ENCODE peak calls at places on chromosomes 13 and 19, in four cellular contexts. One of them, this sample, is unnamed.

GRCh38 chr19:51094696-51095279 is 12.1 kb upstream of the KLK14 start:
- DNase-seq in CD8-positive, alpha-beta memory T cell: peak; percentile 7
- DNase-seq in sciatic nerve: no peak
- DNase-seq in naive thymus-derived CD8-positive, alpha-beta T cell: no peak
- DNase-seq in this sample: peak; percentile 5

GRCh38 chr19:55228403-55229031 is at the start of gene TMEM86B:
- DNase-seq in CD8-positive, alpha-beta memory T cell: no peak
- DNase-seq in sciatic nerve: no peak
- DNase-seq in naive thymus-derived CD8-positive, alpha-beta T cell: no peak
- DNase-seq in this sample: no peak

GRCh38 chr19:29745253-29745652 is 30.2 kb upstream of the C19orf12 start:
- DNase-seq in CD8-positive, alpha-beta memory T cell: no peak
- DNase-seq in sciatic nerve: no peak
- DNase-seq in naive thymus-derived CD8-positive, alpha-beta T cell: no peak
- DNase-seq in this sample: no peak

GRCh38 chr19:31070676-31071075 is 278.6 kb downstream of the TSHZ3 start:
- DNase-seq in CD8-positive, alpha-beta memory T cell: no peak
- DNase-seq in sciatic nerve: no peak
- DNase-seq in naive thymus-derived CD8-positive, alpha-beta T cell: no peak
- DNase-seq in this sample: no peak

GRCh38 chr19:49556412-49557398 is 23.7 kb downstream of the NOSIP start:
- DNase-seq in CD8-positive, alpha-beta memory T cell: peak; percentile 35
- DNase-seq in sciatic nerve: no peak
- DNase-seq in naive thymus-derived CD8-positive, alpha-beta T cell: peak; percentile 49
- DNase-seq in this sample: no peak

GRCh38 chr19:12952488-12953455 is 4.3 kb downstream of the GADD45GIP1 start:
- DNase-seq in CD8-positive, alpha-beta memory T cell: no peak
- DNase-seq in sciatic nerve: no peak
- DNase-seq in naive thymus-derived CD8-positive, alpha-beta T cell: no peak
- DNase-seq in this sample: no peak

GRCh38 chr19:13153627-13154240 is 3.5 kb downstream of the IER2 start:
- DNase-seq in CD8-positive, alpha-beta memory T cell: no peak
- DNase-seq in sciatic nerve: peak; percentile 76
- DNase-seq in naive thymus-derived CD8-positive, alpha-beta T cell: no peak
- DNase-seq in this sample: no peak

GRCh38 chr19:2048104-2048958 is 2.7 kb downstream of the MKNK2 start:
- DNase-seq in CD8-positive, alpha-beta memory T cell: no peak
- DNase-seq in sciatic nerve: no peak
- DNase-seq in naive thymus-derived CD8-positive, alpha-beta T cell: no peak
- DNase-seq in this sample: no peak

GRCh38 chr13:34310539-34310938 is 492.6 kb downstream of the RFC3 start:
- DNase-seq in CD8-positive, alpha-beta memory T cell: no peak
- DNase-seq in sciatic nerve: no peak
- DNase-seq in naive thymus-derived CD8-positive, alpha-beta T cell: no peak
- DNase-seq in this sample: no peak

GRCh38 chr13:101307181-101307701 is 109.1 kb downstream of the NALCN start:
- DNase-seq in CD8-positive, alpha-beta memory T cell: no peak
- DNase-seq in sciatic nerve: no peak
- DNase-seq in naive thymus-derived CD8-positive, alpha-beta T cell: no peak
- DNase-seq in this sample: no peak

GRCh38 chr19:19558055-19558454 is 20.0 kb downstream of the CILP2 start:
- DNase-seq in CD8-positive, alpha-beta memory T cell: no peak
- DNase-seq in sciatic nerve: no peak
- DNase-seq in naive thymus-derived CD8-positive, alpha-beta T cell: no peak
- DNase-seq in this sample: no peak

GRCh38 chr19:13629687-13630357 is 123.5 kb upstream of the CACNA1A start:
- DNase-seq in CD8-positive, alpha-beta memory T cell: no peak
- DNase-seq in sciatic nerve: no peak
- DNase-seq in naive thymus-derived CD8-positive, alpha-beta T cell: no peak
- DNase-seq in this sample: no peak

GRCh38 chr13:99723847-99724246 is 222.6 kb downstream of the TM9SF2 start:
- DNase-seq in CD8-positive, alpha-beta memory T cell: no peak
- DNase-seq in sciatic nerve: no peak
- DNase-seq in naive thymus-derived CD8-positive, alpha-beta T cell: no peak
- DNase-seq in this sample: no peak

GRCh38 chr13:46679369-46680180 is 117.4 kb downstream of the ESD start:
- DNase-seq in CD8-positive, alpha-beta memory T cell: peak; percentile 31
- DNase-seq in sciatic nerve: no peak
- DNase-seq in naive thymus-derived CD8-positive, alpha-beta T cell: peak; percentile 13
- DNase-seq in this sample: peak; percentile 17

GRCh38 chr19:41951686-41952172 is 7.4 kb downstream of the RABAC1 start:
- DNase-seq in CD8-positive, alpha-beta memory T cell: peak; percentile 84
- DNase-seq in sciatic nerve: peak; percentile 90
- DNase-seq in naive thymus-derived CD8-positive, alpha-beta T cell: peak; percentile 69
- DNase-seq in this sample: peak; percentile 82

GRCh38 chr19:40205760-40206159 is 12.4 kb downstream of the TTC9B start:
- DNase-seq in CD8-positive, alpha-beta memory T cell: no peak
- DNase-seq in sciatic nerve: no peak
- DNase-seq in naive thymus-derived CD8-positive, alpha-beta T cell: no peak
- DNase-seq in this sample: no peak

GRCh38 chr13:32881074-32881791 is 135.0 kb upstream of the KL start:
- DNase-seq in CD8-positive, alpha-beta memory T cell: no peak
- DNase-seq in sciatic nerve: no peak
- DNase-seq in naive thymus-derived CD8-positive, alpha-beta T cell: no peak
- DNase-seq in this sample: no peak

GRCh38 chr13:114177245-114178010 is 1.6 kb upstream of the CFAP97D2 start:
- DNase-seq in CD8-positive, alpha-beta memory T cell: no peak
- DNase-seq in sciatic nerve: no peak
- DNase-seq in naive thymus-derived CD8-positive, alpha-beta T cell: no peak
- DNase-seq in this sample: no peak

GRCh38 chr13:28494861-28495585 is at the start of gene FLT1:
- DNase-seq in CD8-positive, alpha-beta memory T cell: no peak
- DNase-seq in sciatic nerve: peak; percentile 62
- DNase-seq in naive thymus-derived CD8-positive, alpha-beta T cell: peak; percentile 26
- DNase-seq in this sample: peak; percentile 45

GRCh38 chr13:89057862-89058261 is 1386.7 kb downstream of the SLITRK5 start:
- DNase-seq in CD8-positive, alpha-beta memory T cell: no peak
- DNase-seq in sciatic nerve: no peak
- DNase-seq in naive thymus-derived CD8-positive, alpha-beta T cell: no peak
- DNase-seq in this sample: no peak

GRCh38 chr13:78881746-78882145 is 222.8 kb upstream of the OBI1 start:
- DNase-seq in CD8-positive, alpha-beta memory T cell: no peak
- DNase-seq in sciatic nerve: no peak
- DNase-seq in naive thymus-derived CD8-positive, alpha-beta T cell: no peak
- DNase-seq in this sample: no peak

GRCh38 chr13:37791699-37792098 is 77.9 kb downstream of the TRPC4 start:
- DNase-seq in CD8-positive, alpha-beta memory T cell: no peak
- DNase-seq in sciatic nerve: no peak
- DNase-seq in naive thymus-derived CD8-positive, alpha-beta T cell: no peak
- DNase-seq in this sample: no peak

GRCh38 chr13:59790626-59791025 is 373.1 kb downstream of the DIAPH3 start:
- DNase-seq in CD8-positive, alpha-beta memory T cell: no peak
- DNase-seq in sciatic nerve: no peak
- DNase-seq in naive thymus-derived CD8-positive, alpha-beta T cell: no peak
- DNase-seq in this sample: no peak

GRCh38 chr13:112145221-112146072 is 78.5 kb downstream of the SOX1 start:
- DNase-seq in CD8-positive, alpha-beta memory T cell: no peak
- DNase-seq in sciatic nerve: no peak
- DNase-seq in naive thymus-derived CD8-positive, alpha-beta T cell: no peak
- DNase-seq in this sample: no peak

GRCh38 chr13:95201814-95202521 is 99.3 kb downstream of the ABCC4 start:
- DNase-seq in CD8-positive, alpha-beta memory T cell: no peak
- DNase-seq in sciatic nerve: no peak
- DNase-seq in naive thymus-derived CD8-positive, alpha-beta T cell: no peak
- DNase-seq in this sample: no peak

GRCh38 chr13:37944476-37945442 is 75.2 kb upstream of the TRPC4 start:
- DNase-seq in CD8-positive, alpha-beta memory T cell: no peak
- DNase-seq in sciatic nerve: no peak
- DNase-seq in naive thymus-derived CD8-positive, alpha-beta T cell: no peak
- DNase-seq in this sample: no peak

GRCh38 chr13:101757446-101758039 is 305.1 kb downstream of the ITGBL1 start:
- DNase-seq in CD8-positive, alpha-beta memory T cell: no peak
- DNase-seq in sciatic nerve: no peak
- DNase-seq in naive thymus-derived CD8-positive, alpha-beta T cell: no peak
- DNase-seq in this sample: no peak

GRCh38 chr19:12484011-12484370 is 625 bp downstream of the ZNF709 start:
- DNase-seq in CD8-positive, alpha-beta memory T cell: no peak
- DNase-seq in sciatic nerve: no peak
- DNase-seq in naive thymus-derived CD8-positive, alpha-beta T cell: no peak
- DNase-seq in this sample: no peak

GRCh38 chr13:39597828-39598227 is 5.2 kb downstream of the LHFPL6 start:
- DNase-seq in CD8-positive, alpha-beta memory T cell: no peak
- DNase-seq in sciatic nerve: no peak
- DNase-seq in naive thymus-derived CD8-positive, alpha-beta T cell: no peak
- DNase-seq in this sample: no peak

This sample was measured in CD4-positive, alpha-beta T cell.